ENCODE peak calls at places on chromosomes 5 and 9, in five cellular contexts. One of them, this sample, is unnamed.

GRCh38 chr5:5721881-5722280 is 299.4 kb downstream of the ICE1 start:
- DNase-seq in heart right ventricle: no peak
- DNase-seq in IMR-90: no peak
- DNase-seq in astrocyte: no peak
- DNase-seq in ovary: no peak
- DNase-seq in this sample: no peak

GRCh38 chr5:173175523-173175922 is 31.2 kb downstream of the BNIP1 start:
- DNase-seq in IMR-90: no peak
- DNase-seq in astrocyte: no peak
- DNase-seq in ovary: no peak
- DNase-seq in heart right ventricle: no peak
- DNase-seq in this sample: no peak

GRCh38 chr5:11143456-11144267 is 382.6 kb upstream of the DAP start:
- DNase-seq in astrocyte: peak; percentile 62
- DNase-seq in ovary: no peak
- DNase-seq in IMR-90: no peak
- DNase-seq in heart right ventricle: no peak
- DNase-seq in this sample: no peak

GRCh38 chr5:139709587-139710369 is 61.6 kb downstream of the CXXC5 start:
- DNase-seq in astrocyte: no peak
- DNase-seq in ovary: peak; percentile 48
- DNase-seq in IMR-90: no peak
- DNase-seq in heart right ventricle: peak; percentile 75
- DNase-seq in this sample: no peak

GRCh38 chr5:36160617-36161016 is 8.7 kb downstream of the SKP2 start:
- DNase-seq in IMR-90: no peak
- DNase-seq in heart right ventricle: no peak
- DNase-seq in astrocyte: no peak
- DNase-seq in ovary: no peak
- DNase-seq in this sample: no peak

GRCh38 chr5:170576602-170577584 is 73.1 kb downstream of the KCNIP1 start:
- DNase-seq in ovary: no peak
- DNase-seq in astrocyte: no peak
- DNase-seq in IMR-90: no peak
- DNase-seq in heart right ventricle: no peak
- DNase-seq in this sample: no peak

GRCh38 chr9:100011062-100011681 is 87.6 kb downstream of the ERP44 start:
- DNase-seq in astrocyte: peak; percentile 26
- DNase-seq in IMR-90: peak; percentile 67
- DNase-seq in ovary: no peak
- DNase-seq in heart right ventricle: no peak
- DNase-seq in this sample: no peak

GRCh38 chr5:125603321-125603720 is 819.9 kb upstream of the GRAMD2B start:
- DNase-seq in astrocyte: peak; percentile 63
- DNase-seq in heart right ventricle: no peak
- DNase-seq in IMR-90: peak; percentile 72
- DNase-seq in ovary: no peak
- DNase-seq in this sample: no peak

GRCh38 chr9:70049236-70049635 is 5.6 kb downstream of the MAMDC2 start:
- DNase-seq in astrocyte: peak; percentile 59
- DNase-seq in ovary: peak; percentile 80
- DNase-seq in IMR-90: peak; percentile 79
- DNase-seq in heart right ventricle: peak; percentile 88
- DNase-seq in this sample: peak; percentile 87

GRCh38 chr5:177336603-177337494 is 14.6 kb downstream of the LMAN2 start:
- DNase-seq in ovary: no peak
- DNase-seq in heart right ventricle: no peak
- DNase-seq in astrocyte: no peak
- DNase-seq in IMR-90: no peak
- DNase-seq in this sample: no peak

GRCh38 chr5:51495672-51496071 is 112.4 kb downstream of the ISL1 start:
- DNase-seq in astrocyte: peak; percentile 78
- DNase-seq in ovary: no peak
- DNase-seq in IMR-90: peak; percentile 6
- DNase-seq in heart right ventricle: no peak
- DNase-seq in this sample: no peak

GRCh38 chr5:6731465-6732237 is 18.4 kb downstream of the TENT4A start:
- DNase-seq in astrocyte: no peak
- DNase-seq in IMR-90: peak; percentile 41
- DNase-seq in ovary: no peak
- DNase-seq in heart right ventricle: no peak
- DNase-seq in this sample: no peak
- H3K4me3 ChIP-seq in astrocyte: peak overlapping the region; percentile 37
- H3K4me3 ChIP-seq in IMR-90: no peak overlapping the region
- H3K4me3 ChIP-seq in ovary: no peak overlapping the region
- H3K4me3 ChIP-seq in heart right ventricle: no peak overlapping the region
- H3K4me3 ChIP-seq in this sample: no peak overlapping the region

DNA sequence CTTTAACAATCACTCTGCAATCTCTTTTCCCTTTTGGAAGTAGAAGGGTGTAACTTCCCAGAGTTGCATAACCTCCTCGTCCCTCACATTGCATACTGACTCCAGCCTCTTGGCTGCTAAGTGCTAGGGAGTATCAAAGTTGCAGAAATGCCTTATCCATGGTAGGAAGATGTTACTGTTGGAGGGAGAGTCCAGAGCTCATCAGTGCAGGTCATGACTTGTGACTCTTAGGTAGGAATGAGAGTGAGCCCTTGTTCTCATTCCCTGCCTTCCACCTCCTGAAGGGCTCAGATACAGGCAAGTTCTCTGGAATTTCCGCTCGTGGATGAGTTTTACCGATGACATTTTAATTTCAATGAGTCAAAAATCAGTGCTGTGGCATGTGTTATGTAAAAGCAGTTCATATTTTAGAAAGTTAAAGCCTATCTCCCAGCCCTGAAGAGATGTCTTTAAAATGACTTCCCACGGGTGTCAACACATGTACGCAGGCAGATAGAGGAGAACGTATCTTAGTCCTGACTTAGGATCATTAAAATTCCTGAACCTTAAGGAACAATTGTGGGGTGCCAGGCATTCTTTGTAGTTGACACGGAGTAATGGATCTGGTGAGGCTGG is 17.0 kb downstream of the IRX1 start:
- DNase-seq in astrocyte: peak; percentile 34
- DNase-seq in IMR-90: no peak
- DNase-seq in heart right ventricle: no peak
- DNase-seq in ovary: no peak
- DNase-seq in this sample: no peak
- H3K27ac ChIP-seq in astrocyte: no peak overlapping the region
- H3K27ac ChIP-seq in IMR-90: no peak overlapping the region
- H3K27ac ChIP-seq in heart right ventricle: no peak overlapping the region
- H3K27ac ChIP-seq in ovary: no peak overlapping the region
- H3K27ac ChIP-seq in this sample: no peak overlapping the region

GRCh38 chr9:87443461-87443860 is 54.2 kb upstream of the DAPK1 start:
- DNase-seq in heart right ventricle: no peak
- DNase-seq in ovary: no peak
- DNase-seq in IMR-90: no peak
- DNase-seq in astrocyte: no peak
- DNase-seq in this sample: no peak

GRCh38 chr9:87446527-87446926 is 51.1 kb upstream of the DAPK1 start:
- DNase-seq in astrocyte: no peak
- DNase-seq in heart right ventricle: no peak
- DNase-seq in ovary: no peak
- DNase-seq in IMR-90: no peak
- DNase-seq in this sample: no peak

GRCh38 chr9:87443006-87443405 is 54.7 kb upstream of the DAPK1 start:
- DNase-seq in ovary: no peak
- DNase-seq in astrocyte: no peak
- DNase-seq in heart right ventricle: no peak
- DNase-seq in IMR-90: no peak
- DNase-seq in this sample: no peak

GRCh38 chr9:87447547-87448432 is 49.9 kb upstream of the DAPK1 start:
- DNase-seq in heart right ventricle: no peak
- DNase-seq in astrocyte: no peak
- DNase-seq in IMR-90: no peak
- DNase-seq in ovary: no peak
- DNase-seq in this sample: no peak

DNA sequence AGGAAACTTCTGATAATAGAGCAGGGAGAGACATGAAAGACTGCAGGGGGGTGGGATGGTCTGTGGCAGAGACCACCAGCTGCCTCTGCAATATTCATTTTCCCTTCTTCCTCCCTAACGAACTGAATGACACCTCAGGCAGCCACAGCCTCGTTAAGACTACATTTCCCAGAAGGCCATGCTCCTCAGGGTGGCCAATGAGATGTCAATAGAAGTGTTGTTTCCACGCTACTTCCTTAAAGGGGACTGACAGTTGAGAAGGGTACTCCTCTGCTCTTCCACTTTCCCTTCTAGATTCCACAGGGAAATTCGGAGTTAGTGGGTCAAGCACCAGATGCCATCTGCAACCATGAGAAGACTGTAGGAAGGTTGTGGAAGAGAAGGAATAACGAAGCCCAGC is 52.0 kb upstream of the DAPK1 start:
- DNase-seq in IMR-90: peak; percentile 1
- DNase-seq in heart right ventricle: peak; percentile 9
- DNase-seq in astrocyte: no peak
- DNase-seq in ovary: no peak
- DNase-seq in this sample: peak; percentile 61
- H3K4me3 ChIP-seq in IMR-90: peak overlapping the region; percentile 43
- H3K4me3 ChIP-seq in heart right ventricle: peak overlapping the region; percentile 18
- H3K4me3 ChIP-seq in astrocyte: no peak overlapping the region
- H3K4me3 ChIP-seq in ovary: no peak overlapping the region
- H3K4me3 ChIP-seq in this sample: no peak overlapping the region

GRCh38 chr5:148806520-148806931 is 19.9 kb upstream of the ADRB2 start:
- DNase-seq in ovary: no peak
- DNase-seq in IMR-90: no peak
- DNase-seq in astrocyte: no peak
- DNase-seq in heart right ventricle: no peak
- DNase-seq in this sample: no peak
- H3K27ac ChIP-seq in ovary: no peak overlapping the region
- H3K27ac ChIP-seq in IMR-90: no peak overlapping the region
- H3K27ac ChIP-seq in astrocyte: no peak overlapping the region
- H3K27ac ChIP-seq in heart right ventricle: no peak overlapping the region
- H3K27ac ChIP-seq in this sample: peak overlapping the region; percentile 80

DNA sequence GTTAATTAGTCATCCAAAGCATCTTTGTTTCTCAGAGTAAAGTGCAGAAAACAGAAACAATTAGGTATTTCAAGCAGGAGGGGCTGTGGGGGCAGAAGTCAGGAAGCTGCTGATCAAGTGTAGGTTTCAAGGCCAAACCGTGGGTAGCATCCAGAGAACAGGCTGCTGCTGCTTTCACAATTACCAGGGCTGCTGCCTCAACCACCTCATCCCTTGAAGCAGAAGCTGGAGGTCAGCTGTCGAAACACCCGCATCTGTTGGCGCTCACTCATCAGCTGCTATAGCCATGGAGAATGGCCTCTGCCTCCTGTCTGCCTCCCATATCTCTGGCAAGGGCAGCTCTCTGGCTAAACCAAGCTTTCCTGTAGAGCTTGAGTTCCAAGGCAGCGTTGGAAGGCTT is 122.9 kb upstream of the OSMR start:
- DNase-seq in astrocyte: no peak
- DNase-seq in heart right ventricle: no peak
- DNase-seq in ovary: no peak
- DNase-seq in IMR-90: no peak
- DNase-seq in this sample: no peak
- H3K4me3 ChIP-seq in astrocyte: no peak overlapping the region
- H3K4me3 ChIP-seq in heart right ventricle: no peak overlapping the region
- H3K4me3 ChIP-seq in ovary: no peak overlapping the region
- H3K4me3 ChIP-seq in IMR-90: no peak overlapping the region
- H3K4me3 ChIP-seq in this sample: no peak overlapping the region

GRCh38 chr9:123149067-123149466 is 115.6 kb downstream of the GPR21 start:
- DNase-seq in astrocyte: no peak
- DNase-seq in ovary: no peak
- DNase-seq in IMR-90: no peak
- DNase-seq in heart right ventricle: no peak
- DNase-seq in this sample: no peak
- H3K27ac ChIP-seq in astrocyte: no peak overlapping the region
- H3K27ac ChIP-seq in ovary: no peak overlapping the region
- H3K27ac ChIP-seq in IMR-90: no peak overlapping the region
- H3K27ac ChIP-seq in heart right ventricle: no peak overlapping the region
- H3K27ac ChIP-seq in this sample: no peak overlapping the region

GRCh38 chr9:93415176-93415690 is 36.3 kb upstream of the FAM120A start:
- DNase-seq in astrocyte: peak; percentile 9
- DNase-seq in ovary: no peak
- DNase-seq in IMR-90: no peak
- DNase-seq in heart right ventricle: no peak
- DNase-seq in this sample: no peak

GRCh38 chr9:93417538-93417937 is 33.9 kb upstream of the FAM120A start:
- DNase-seq in astrocyte: no peak
- DNase-seq in ovary: no peak
- DNase-seq in heart right ventricle: no peak
- DNase-seq in IMR-90: no peak
- DNase-seq in this sample: no peak

GRCh38 chr9:93419023-93419422 is 32.5 kb upstream of the FAM120A start:
- DNase-seq in astrocyte: no peak
- DNase-seq in heart right ventricle: no peak
- DNase-seq in IMR-90: no peak
- DNase-seq in ovary: no peak
- DNase-seq in this sample: no peak

GRCh38 chr9:93413530-93413929 is 38.0 kb upstream of the FAM120A start:
- DNase-seq in IMR-90: no peak
- DNase-seq in heart right ventricle: no peak
- DNase-seq in astrocyte: no peak
- DNase-seq in ovary: no peak
- DNase-seq in this sample: no peak

GRCh38 chr9:93416530-93417235 is 34.8 kb upstream of the FAM120A start:
- DNase-seq in IMR-90: no peak
- DNase-seq in astrocyte: no peak
- DNase-seq in ovary: no peak
- DNase-seq in heart right ventricle: no peak
- DNase-seq in this sample: no peak
- H3K4me3 ChIP-seq in IMR-90: no peak overlapping the region
- H3K4me3 ChIP-seq in astrocyte: no peak overlapping the region
- H3K4me3 ChIP-seq in ovary: no peak overlapping the region
- H3K4me3 ChIP-seq in heart right ventricle: no peak overlapping the region
- H3K4me3 ChIP-seq in this sample: no peak overlapping the region